ENCODE peak calls at places on chromosome 18, in six cellular contexts. D, A, S, H, X and P are unnamed samples.

GRCh38 chr18:4450065-4450676 is 4.9 kb downstream of the DLGAP1 start:
- DNase-seq in D (no peak), A (no peak), S (no peak), H (no peak), X (no peak), P (no peak)

GRCh38 chr18:48949606-48950535 is 894 bp downstream of the SMAD7 start:
- DNase-seq in D (no peak), A (no peak), S (peak; percentile 72), H (peak; percentile 82), X (no peak), P (no peak)

GRCh38 chr18:74290831-74291770 is 662 bp downstream of the CYB5A start:
- DNase-seq in D (no peak), A (peak; percentile 22), S (peak; percentile 76), H (peak; percentile 81), X (no peak), P (no peak)

GRCh38 chr18:36328916-36329315 is 31.4 kb downstream of the FHOD3 start:
- DNase-seq in D (no peak), A (no peak), S (no peak), H (no peak), X (no peak), P (no peak)

GRCh38 chr18:48540329-48541025 is 1.6 kb downstream of the CTIF start:
- DNase-seq in D (peak; percentile 28), A (peak; percentile 72), S (peak; percentile 76), H (peak; percentile 85), X (peak; percentile 55), P (peak; percentile 76)

GRCh38 chr18:39527465-39527864 is 1961.9 kb upstream of the CELF4 start:
- DNase-seq in D (no peak), A (no peak), S (no peak), H (no peak), X (no peak), P (no peak)

GRCh38 chr18:23141022-23141999 is 6.0 kb downstream of the CABLES1 start:
- DNase-seq in D (no peak), A (peak; percentile 41), S (peak; percentile 89), H (peak; percentile 84), X (no peak), P (peak; percentile 62)

GRCh38 chr18:12041561-12041960 is 52.1 kb upstream of the ANKRD62 start:
- DNase-seq in D (no peak), A (no peak), S (no peak), H (no peak), X (no peak), P (no peak)

GRCh38 chr18:8373486-8373885 is 235.8 kb upstream of the RAB12 start:
- DNase-seq in D (no peak), A (no peak), S (no peak), H (no peak), X (no peak), P (no peak)

GRCh38 chr18:650428-650858 is 7.0 kb upstream of the TYMS start:
- DNase-seq in D (no peak), A (no peak), S (no peak), H (no peak), X (no peak), P (no peak)

GRCh38 chr18:44473394-44474066 is 207.2 kb upstream of the SETBP1 start:
- DNase-seq in D (no peak), A (no peak), S (no peak), H (no peak), X (no peak), P (no peak)
- H3K9me3 ChIP-seq in D (no peaks in the 10 kb centered on the region), A (peaks cover 1% of the 10 kb centered on the region), S (no peaks in the 10 kb centered on the region), H (no peaks in the 10 kb centered on the region), X (no peaks in the 10 kb centered on the region), P (peaks cover 2% of the 10 kb centered on the region)

GRCh38 chr18:35122586-35123224 is 81.5 kb downstream of the MAPRE2 start:
- DNase-seq in D (no peak), A (no peak), S (no peak), H (no peak), X (no peak), P (no peak)
- TF ChIP-seq CTCF in D (peak; percentile 29), A (peak; percentile 51), S (no peak), H (no peak), X (peak; percentile 18), P (no peak)

GRCh38 chr18:51382081-51382480 is 184.6 kb upstream of the MEX3C start:
- DNase-seq in D (no peak), A (no peak), S (no peak), H (no peak), X (no peak), P (no peak)
- H3K4me1 ChIP-seq in D (no peaks in the 10 kb centered on the region), A (no peaks in the 10 kb centered on the region), S (no peaks in the 10 kb centered on the region), H (no peaks in the 10 kb centered on the region), X (no peaks in the 10 kb centered on the region), P (no peaks in the 10 kb centered on the region)

DNA sequence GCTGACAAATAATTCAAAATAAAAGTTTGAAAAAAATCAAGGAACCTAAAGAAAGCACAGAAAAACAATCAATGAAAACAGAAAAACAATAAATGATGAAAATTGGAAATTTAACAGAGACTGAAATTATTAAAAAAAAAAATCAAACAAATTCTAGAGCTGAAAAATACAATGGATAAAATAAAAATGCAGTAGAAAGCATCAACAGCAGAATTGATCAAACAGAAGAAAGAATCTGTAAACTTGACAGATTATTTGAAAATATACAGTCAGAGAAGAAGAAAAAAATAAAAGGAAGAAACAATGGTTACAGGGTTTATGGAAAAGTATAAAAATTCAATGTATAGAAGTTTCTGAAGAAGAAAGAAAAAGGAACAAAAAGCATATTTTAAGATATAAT is 16.2 kb downstream of the SERPINB4 start:
- DNase-seq in D (no peak), A (no peak), S (no peak), H (no peak), X (no peak), P (no peak)
- H3K9me3 ChIP-seq in D (peaks cover 6% of the 10 kb centered on the region), A (peaks cover 76% of the 10 kb centered on the region), S (no peaks in the 10 kb centered on the region), H (peaks cover 11% of the 10 kb centered on the region), X (peaks cover 9% of the 10 kb centered on the region), P (no peaks in the 10 kb centered on the region)

DNA sequence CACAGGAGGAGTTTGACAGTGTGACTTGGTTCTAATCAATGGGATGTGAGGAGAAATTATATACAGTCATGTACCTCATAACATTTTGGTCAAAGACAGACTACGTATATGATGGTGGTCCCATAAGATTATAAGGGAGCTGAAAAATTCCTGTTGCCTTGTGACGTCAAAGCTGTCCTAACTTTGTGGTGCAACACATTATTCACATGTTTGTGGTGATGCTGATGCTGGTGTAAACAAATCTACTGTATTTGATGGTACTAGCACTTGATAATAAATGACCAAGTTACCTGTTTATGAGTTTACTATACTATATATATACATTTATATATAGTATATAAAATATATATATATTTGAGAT is 29.1 kb upstream of the TGIF1 start:
- DNase-seq in D (no peak), A (no peak), S (no peak), H (no peak), X (no peak), P (no peak)
- TF ChIP-seq CTCF in D (no peak), A (no peak), S (no peak), H (no peak), X (no peak), P (no peak)

DNA sequence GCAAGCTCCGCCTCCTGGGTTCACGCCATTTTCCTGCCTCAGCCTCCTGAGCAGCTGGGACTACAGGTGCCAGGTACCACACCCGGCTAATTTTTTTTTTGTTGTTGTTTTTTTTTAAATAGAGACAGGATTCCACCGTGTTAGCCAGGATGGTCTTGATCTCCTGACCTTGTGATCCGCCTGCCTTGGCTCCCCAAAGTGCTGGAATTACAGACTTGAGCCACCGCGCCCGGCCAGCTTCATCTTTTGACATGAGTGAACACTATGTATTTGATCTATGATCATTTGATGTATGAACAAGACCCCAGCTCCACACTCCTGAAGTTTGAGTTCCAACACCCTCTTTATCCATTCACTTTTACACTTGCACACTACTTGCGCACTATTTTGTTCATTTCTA is 43.4 kb upstream of the LPIN2 start:
- DNase-seq in D (no peak), A (no peak), S (no peak), H (no peak), X (no peak), P (no peak)
- H3K4me1 ChIP-seq in D (peaks cover 56% of the 10 kb centered on the region), A (peaks cover 15% of the 10 kb centered on the region), S (peaks cover 12% of the 10 kb centered on the region), H (peaks cover 15% of the 10 kb centered on the region), X (no peaks in the 10 kb centered on the region), P (peaks cover 6% of the 10 kb centered on the region)